ENCODE peak calls at places on chromosomes 5 and 9, in five cellular contexts. D is GM23338, C is H1, U is mammary epithelial cell, Z is HepG2. H is an unnamed sample.
A peak's percentile ranks its signal among the peaks of the same experiment; 100 is the strongest.

GRCh38 chr9:27022920-27023319 is 17.4 kb upstream of the LRRC19 start:
- DNase-seq in D (no peak), C (no peak), U (no peak), Z (no peak), H (no peak)

GRCh38 chr5:14250094-14250777 is 107.1 kb downstream of the TRIO start:
- DNase-seq in D (peak; percentile 86), C (no peak), U (peak; percentile 68), Z (peak; percentile 19), H (peak; percentile 92)

GRCh38 chr5:135667204-135667603 is 88.4 kb upstream of the CXCL14 start:
- DNase-seq in D (no peak), C (no peak), U (no peak), Z (no peak), H (no peak)

GRCh38 chr9:136792321-136793062 is 1.3 kb downstream of the TMEM141 start:
- DNase-seq in D (no peak), C (no peak), U (no peak), Z (no peak), H (no peak)

GRCh38 chr5:72624641-72625236 is 117.5 kb upstream of the ZNF366 start:
- DNase-seq in D (no peak), C (no peak), U (no peak), Z (no peak), H (peak; percentile 76)

GRCh38 chr5:27524515-27524914 is 486.1 kb upstream of the CDH9 start:
- DNase-seq in D (no peak), C (no peak), U (no peak), Z (no peak), H (no peak)

GRCh38 chr5:142108432-142109355 is at the start of gene NDFIP1:
- DNase-seq in D (peak; percentile 89), C (peak; percentile 27), U (peak; percentile 83), Z (peak; percentile 54), H (peak; percentile 78)

GRCh38 chr5:138065102-138065501 is 18.7 kb upstream of the WNT8A start:
- DNase-seq in D (peak; percentile 77), C (peak; percentile 23), U (no peak), Z (no peak), H (no peak)

GRCh38 chr5:98774192-98775046 is 956 bp downstream of the RGMB start:
- DNase-seq in D (peak; percentile 85), C (no peak), U (peak; percentile 70), Z (peak; percentile 61), H (peak; percentile 75)

GRCh38 chr9:72442212-72442607 is 77.2 kb upstream of the ZFAND5 start:
- DNase-seq in D (peak; percentile 44), C (no peak), U (peak; percentile 75), Z (peak; percentile 41), H (peak; percentile 53)

DNA sequence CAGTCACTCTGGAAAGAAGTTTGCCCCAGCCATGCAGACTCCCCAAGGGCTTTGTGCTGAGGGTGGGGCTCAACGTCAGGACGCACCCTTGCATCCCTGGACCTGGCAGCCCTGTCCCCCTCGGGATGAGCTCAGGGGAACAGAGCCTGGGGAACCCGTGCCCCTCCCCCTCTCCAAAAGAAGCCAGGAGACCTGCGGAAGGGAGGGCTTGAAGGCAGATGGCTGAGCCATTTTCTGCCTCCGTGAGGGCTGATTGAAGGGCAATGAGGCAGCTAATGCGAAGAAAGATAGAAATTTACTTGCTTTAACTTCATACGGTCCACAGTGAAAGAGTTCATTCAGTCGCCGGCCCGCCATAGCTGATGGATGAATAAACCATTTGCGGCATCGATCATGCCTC is 28.8 kb downstream of the ASS1 start:
- DNase-seq in D (peak; percentile 25), C (no peak), U (no peak), Z (no peak), H (no peak)
- H2AFZ ChIP-seq in D (no peak overlapping the region), C (no peak overlapping the region), U (no peak overlapping the region), Z (no peak overlapping the region), H (no peak overlapping the region)

DNA sequence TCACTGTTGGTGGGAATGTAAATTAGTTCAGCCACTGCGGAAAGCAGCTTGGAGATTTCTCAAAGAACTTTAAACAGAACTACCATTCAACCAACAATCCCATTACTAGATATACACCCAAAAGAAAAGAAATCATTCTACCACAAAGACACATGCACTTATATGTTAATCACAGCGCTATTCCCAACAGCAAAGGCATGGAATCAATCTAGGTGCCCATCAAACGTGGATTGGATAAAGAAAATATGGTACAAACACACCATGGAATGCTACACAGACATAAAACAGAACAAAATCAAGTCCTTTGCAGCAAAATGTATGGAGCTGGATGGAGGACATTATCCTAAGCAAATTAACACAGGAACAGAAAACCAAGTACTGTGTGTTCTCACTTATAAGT is 42.1 kb downstream of the PRUNE2 start:
- DNase-seq in D (no peak), C (no peak), U (no peak), Z (no peak), H (no peak)
- H2AFZ ChIP-seq in D (no peak overlapping the region), C (no peak overlapping the region), U (no peak overlapping the region), Z (no peak overlapping the region), H (no peak overlapping the region)

DNA sequence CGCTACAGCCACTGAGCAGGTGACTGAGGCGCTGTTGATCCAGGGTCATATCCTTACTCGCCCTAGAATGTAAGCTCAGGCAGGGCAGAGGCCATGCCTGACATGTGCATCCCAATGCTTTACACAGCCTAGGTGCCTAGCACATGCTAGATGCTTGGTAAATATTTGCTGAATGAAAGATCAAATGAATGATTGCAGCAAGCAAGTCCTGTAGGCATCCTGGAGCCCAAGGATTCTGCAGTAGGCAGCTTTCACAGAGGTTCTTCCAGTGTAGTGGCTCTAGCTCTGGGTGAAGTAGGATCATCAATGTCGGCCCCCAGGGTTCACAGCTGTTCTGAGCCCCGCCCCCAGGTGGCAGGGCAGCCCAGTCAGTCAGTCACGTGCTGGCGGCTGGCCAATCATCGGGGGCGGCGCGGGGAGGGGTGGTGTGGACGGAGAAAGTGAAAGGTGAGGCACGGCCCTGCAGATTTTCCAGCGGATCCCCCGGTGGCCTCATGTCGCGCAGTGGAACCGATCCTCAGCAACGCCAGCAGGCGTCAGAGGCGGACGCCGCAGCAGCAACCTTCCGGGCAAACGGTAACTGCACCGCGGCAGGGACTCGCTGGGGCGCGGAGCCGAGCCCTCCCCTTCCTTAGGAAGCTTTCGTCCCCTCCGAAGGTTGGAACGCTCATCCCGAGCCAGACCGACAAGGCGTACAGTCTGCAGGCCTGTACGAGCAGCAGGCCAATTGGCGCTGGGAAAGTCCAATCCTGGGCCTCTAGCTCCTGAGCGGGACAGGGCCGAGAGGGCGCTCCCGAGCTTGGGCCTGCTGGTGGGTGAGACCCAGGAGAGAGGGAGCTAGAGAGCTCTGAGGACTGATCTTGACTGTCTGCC is at the start of gene GALT:
- DNase-seq in D (peak; percentile 96), C (no peak), U (peak; percentile 85), Z (peak; percentile 87), H (peak; percentile 77)
- H2AFZ ChIP-seq in D (peak within 1 kb of the TSS; percentile 99), C (peak within 1 kb of the TSS; percentile 16), U (peak within 1 kb of the TSS; percentile 99), Z (no peak within 1 kb of the TSS), H (peak within 1 kb of the TSS; percentile 99)

GRCh38 chr5:86330736-86331135 is 287.0 kb upstream of the COX7C start:
- DNase-seq in D (no peak), C (no peak), U (no peak), Z (no peak), H (no peak)
- H2AFZ ChIP-seq in D (no peak overlapping the region), C (no peak overlapping the region), U (no peak overlapping the region), Z (no peak overlapping the region), H (no peak overlapping the region)

H was measured in fibroblast of lung.